ENCODE peak calls at places on chromosomes 6 and 20, in ten cellular contexts. K is fibroblast of mammary gland, Y is brain microvascular endothelial cell, P is upper lobe of right lung, W is cardiac fibroblast, J is HFF-Myc, E is IMR-90, V is neural progenitor cell, F is fibroblast of pulmonary artery, N is AG04449. D is an unnamed sample.

GRCh38 chr20:60055740-60056139 is 97.5 kb downstream of the CDH26 start:
- DNase-seq in K (peak), Y (no peak), P (peak), W (peak), J (no peak), E (no peak), V (no peak), F (no peak), N (no peak), D (peak)

GRCh38 chr20:34883809-34884208 is 7.4 kb downstream of the ACSS2 start:
- DNase-seq in K (no peak), Y (no peak), P (no peak), W (no peak), J (no peak), E (no peak), V (no peak), F (no peak), N (no peak), D (no peak)

GRCh38 chr6:103617642-103618041 is 1242.1 kb downstream of the HACE1 start:
- DNase-seq in K (no peak), Y (no peak), P (no peak), W (no peak), J (no peak), E (no peak), V (no peak), F (no peak), N (no peak), D (no peak)

GRCh38 chr6:92159046-92159445 is 1260.3 kb downstream of the EPHA7 start:
- DNase-seq in K (no peak), Y (no peak), P (no peak), W (no peak), J (no peak), E (no peak), V (no peak), F (no peak), N (no peak), D (no peak)

GRCh38 chr6:25579902-25580495 is 72.0 kb upstream of the SCGN start:
- DNase-seq in K (no peak), Y (no peak), P (no peak), W (no peak), J (no peak), E (no peak), V (no peak), F (no peak), N (no peak), D (no peak)

GRCh38 chr6:135191508-135192255 is 10.6 kb downstream of the MYB start:
- DNase-seq in K (no peak), Y (no peak), P (no peak), W (no peak), J (no peak), E (no peak), V (no peak), F (no peak), N (no peak), D (no peak)

GRCh38 chr20:50298554-50299324 is 108.1 kb downstream of the CEBPB start:
- DNase-seq in K (peak), Y (no peak), P (no peak), W (no peak), J (no peak), E (no peak), V (no peak), F (no peak), N (no peak), D (no peak)

GRCh38 chr6:117448732-117449131 is 23.0 kb upstream of the ROS1 start:
- DNase-seq in K (peak), Y (peak), P (no peak), W (peak), J (peak), E (peak), V (no peak), F (peak), N (peak), D (peak)

GRCh38 chr6:53792016-53792415 is 2.8 kb upstream of the LRRC1 start:
- DNase-seq in K (peak), Y (peak), P (no peak), W (peak), J (no peak), E (no peak), V (no peak), F (no peak), N (no peak), D (no peak)

GRCh38 chr6:35047265-35048011 is 93.7 kb downstream of the TCP11 start:
- DNase-seq in K (peak), Y (peak), P (no peak), W (peak), J (no peak), E (peak), V (no peak), F (peak), N (peak), D (peak)

GRCh38 chr6:105321207-105321606 is 81.7 kb downstream of the PREP start:
- DNase-seq in K (no peak), Y (no peak), P (no peak), W (no peak), J (no peak), E (no peak), V (no peak), F (no peak), N (no peak), D (no peak)

GRCh38 chr20:37864275-37864674 is 38.7 kb upstream of the VSTM2L start:
- DNase-seq in K (peak), Y (no peak), P (no peak), W (no peak), J (no peak), E (no peak), V (no peak), F (no peak), N (no peak), D (peak)

GRCh38 chr6:38959138-38959537 is 89.4 kb upstream of the GLP1R start:
- DNase-seq in K (no peak), Y (no peak), P (no peak), W (no peak), J (no peak), E (no peak), V (no peak), F (no peak), N (no peak), D (no peak)

GRCh38 chr6:4743026-4743425 is 33.2 kb upstream of the CDYL start:
- DNase-seq in K (no peak), Y (no peak), P (no peak), W (no peak), J (no peak), E (no peak), V (no peak), F (no peak), N (no peak), D (no peak)

GRCh38 chr20:63370623-63371176 is 9.6 kb upstream of the CHRNA4 start:
- DNase-seq in K (no peak), Y (no peak), P (no peak), W (no peak), J (no peak), E (no peak), V (no peak), F (no peak), N (no peak), D (no peak)

GRCh38 chr6:51283723-51284122 is 465.1 kb downstream of the TFAP2B start:
- DNase-seq in K (no peak), Y (no peak), P (no peak), W (no peak), J (no peak), E (no peak), V (no peak), F (no peak), N (no peak), D (no peak)

GRCh38 chr6:97440590-97441176 is 157.7 kb upstream of the MMS22L start:
- DNase-seq in K (peak), Y (peak), P (no peak), W (peak), J (no peak), E (peak), V (peak), F (peak), N (no peak), D (peak)

GRCh38 chr6:10431423-10432164 is 16.7 kb upstream of the TFAP2A start:
- DNase-seq in K (no peak), Y (no peak), P (no peak), W (no peak), J (no peak), E (no peak), V (no peak), F (no peak), N (no peak), D (no peak)

GRCh38 chr6:24968711-24969110 is 33.0 kb upstream of the RIPOR2 start:
- DNase-seq in K (no peak), Y (no peak), P (no peak), W (no peak), J (no peak), E (no peak), V (no peak), F (no peak), N (no peak), D (no peak)

GRCh38 chr6:72916298-72916697 is 294.4 kb downstream of the KCNQ5 start:
- DNase-seq in K (no peak), Y (no peak), P (no peak), W (peak), J (no peak), E (no peak), V (no peak), F (peak), N (no peak), D (no peak)

DNA sequence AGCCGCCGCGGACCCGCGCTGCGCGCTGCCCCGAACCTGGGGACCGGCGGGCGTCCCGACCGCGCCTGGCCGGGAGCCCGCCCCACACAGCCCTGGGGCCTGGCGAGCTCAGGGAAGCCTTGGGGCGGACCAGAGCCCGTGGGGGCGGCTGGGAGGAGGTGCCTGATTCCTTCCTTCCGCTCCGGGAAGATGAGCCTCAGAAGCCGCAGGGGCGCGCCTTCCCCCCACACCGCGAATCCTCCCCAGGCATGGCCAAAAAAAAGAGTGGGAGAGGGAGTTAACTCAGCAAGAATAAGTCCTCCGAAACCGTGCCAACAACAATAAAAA is at the start of gene CBLN4:
- DNase-seq in K (no peak), Y (no peak), P (no peak), W (no peak), J (no peak), E (no peak), V (no peak), F (no peak), N (no peak), D (no peak)
- H3K4me3 ChIP-seq in K (no peak), Y (no peak), P (peak), W (no peak), J (no peak), E (no peak), V (peak), F (no peak), N (no peak), D (no peak)

GRCh38 chr6:142548571-142548970 is 246.8 kb downstream of the ADGRG6 start:
- DNase-seq in K (no peak), Y (no peak), P (no peak), W (no peak), J (no peak), E (no peak), V (no peak), F (no peak), N (no peak), D (no peak)

GRCh38 chr6:142550310-142550709 is 248.5 kb downstream of the ADGRG6 start:
- DNase-seq in K (no peak), Y (no peak), P (no peak), W (no peak), J (no peak), E (no peak), V (no peak), F (no peak), N (no peak), D (no peak)

GRCh38 chr6:142551145-142551811 is 249.5 kb downstream of the ADGRG6 start:
- DNase-seq in K (peak), Y (no peak), P (peak), W (peak), J (no peak), E (no peak), V (peak), F (no peak), N (no peak), D (peak)
- TF ChIP-seq CTCF in K (no peak), Y (peak), P (no peak), W (peak), J (no peak), E (no peak), V (no peak), F (no peak), N (no peak), D (no peak)

GRCh38 chr6:158771399-158772158 is 47.6 kb downstream of the EZR start:
- DNase-seq in K (no peak), Y (no peak), P (no peak), W (no peak), J (no peak), E (no peak), V (no peak), F (no peak), N (no peak), D (no peak)

GRCh38 chr6:158770948-158771347 is 48.2 kb downstream of the EZR start:
- DNase-seq in K (no peak), Y (no peak), P (no peak), W (no peak), J (no peak), E (no peak), V (no peak), F (no peak), N (no peak), D (no peak)

GRCh38 chr6:158769696-158770446 is 49.3 kb downstream of the EZR start:
- DNase-seq in K (no peak), Y (no peak), P (no peak), W (no peak), J (no peak), E (no peak), V (no peak), F (no peak), N (no peak), D (no peak)

GRCh38 chr6:158769228-158769627 is 49.9 kb downstream of the EZR start:
- DNase-seq in K (no peak), Y (no peak), P (no peak), W (no peak), J (no peak), E (no peak), V (no peak), F (no peak), N (no peak), D (no peak)

GRCh38 chr6:158770533-158770932 is 48.6 kb downstream of the EZR start:
- DNase-seq in K (no peak), Y (no peak), P (no peak), W (no peak), J (no peak), E (no peak), V (no peak), F (no peak), N (no peak), D (no peak)
- H3K4me3 ChIP-seq in K (no peak), Y (no peak), P (no peak), W (no peak), J (no peak), E (no peak), V (no peak), F (no peak), N (no peak), D (no peak)

GRCh38 chr6:119052292-119052889 is 26.1 kb downstream of the FAM184A start:
- DNase-seq in K (no peak), Y (no peak), P (no peak), W (no peak), J (no peak), E (no peak), V (no peak), F (no peak), N (no peak), D (no peak)
- TF ChIP-seq CTCF in K (no peak), Y (no peak), P (no peak), W (no peak), J (no peak), E (no peak), V (no peak), F (no peak), N (no peak), D (no peak)

DNA sequence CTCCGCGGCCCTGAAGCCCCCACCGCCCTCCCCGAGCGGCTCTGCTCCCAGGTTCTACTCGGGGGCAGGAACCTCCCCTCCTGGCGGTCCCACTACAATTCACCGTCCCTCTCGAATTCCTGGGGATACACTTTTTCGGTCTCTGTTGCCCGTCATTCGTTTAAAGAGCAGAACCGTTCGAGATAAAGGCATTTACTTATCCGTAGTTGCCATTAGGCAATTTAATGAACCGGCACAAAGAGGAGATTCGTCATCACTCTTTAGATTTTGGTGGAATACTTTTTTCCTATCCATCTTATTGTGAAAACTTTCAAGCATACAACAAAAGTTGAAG is 1.1 kb upstream of the CD24 start:
- DNase-seq in K (peak), Y (no peak), P (no peak), W (no peak), J (no peak), E (no peak), V (peak), F (peak), N (no peak), D (no peak)
- H3K4me3 ChIP-seq in K (no peak), Y (peak), P (peak), W (peak), J (peak), E (no peak), V (peak), F (peak), N (peak), D (peak)

GRCh38 chr6:149963462-149964242 is at the start of gene ULBP1:
- DNase-seq in K (peak), Y (peak), P (peak), W (peak), J (peak), E (peak), V (peak), F (peak), N (peak), D (peak)
- TF ChIP-seq CTCF in K (no peak), Y (peak), P (peak), W (no peak), J (no peak), E (no peak), V (no peak), F (peak), N (peak), D (peak)

GRCh38 chr20:3716195-3716834 is 3.9 kb upstream of the SIGLEC1 start:
- DNase-seq in K (peak), Y (peak), P (peak), W (peak), J (no peak), E (peak), V (peak), F (peak), N (no peak), D (peak)
- H3K4me3 ChIP-seq in K (no peak), Y (no peak), P (no peak), W (no peak), J (no peak), E (no peak), V (no peak), F (no peak), N (no peak), D (no peak)

DNA sequence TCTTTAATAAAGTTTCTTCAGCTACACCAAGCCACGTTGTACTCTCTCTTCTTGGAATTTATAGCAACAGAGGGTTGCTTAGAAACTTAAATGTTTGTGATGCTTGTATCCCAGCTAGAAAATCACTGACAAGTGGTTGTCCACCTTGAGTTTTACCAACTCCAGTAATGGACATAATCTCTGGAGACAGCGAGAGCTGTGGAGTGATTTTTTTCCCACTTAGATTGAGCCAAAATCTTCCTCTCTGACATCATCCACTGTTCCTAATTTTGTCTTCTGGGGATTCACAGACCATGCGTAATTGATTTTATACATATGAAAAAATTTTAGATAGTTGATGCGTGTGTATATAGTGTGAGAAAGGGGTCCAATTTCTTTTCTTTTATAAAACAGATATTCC is 8.0 kb downstream of the ECT2L start:
- DNase-seq in K (peak), Y (no peak), P (no peak), W (peak), J (no peak), E (no peak), V (no peak), F (no peak), N (peak), D (no peak)
- TF ChIP-seq CTCF in K (no peak), Y (no peak), P (no peak), W (no peak), J (no peak), E (no peak), V (no peak), F (no peak), N (no peak), D (no peak)

DNA sequence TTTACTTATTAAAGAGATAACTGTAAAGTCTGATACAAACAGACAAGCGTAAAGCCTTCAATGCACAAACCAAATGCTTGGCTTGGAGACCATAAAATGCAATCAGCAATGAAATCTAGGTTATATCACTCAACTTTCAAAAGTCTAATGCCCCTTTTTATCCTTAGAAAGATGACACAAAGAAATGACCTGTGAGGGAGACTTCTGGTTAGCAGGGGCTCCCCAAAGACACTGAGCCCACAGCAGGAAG is 88.4 kb downstream of the HIVEP2 start:
- DNase-seq in K (no peak), Y (no peak), P (no peak), W (no peak), J (no peak), E (no peak), V (no peak), F (no peak), N (no peak), D (no peak)
- H3K4me3 ChIP-seq in K (no peak), Y (no peak), P (no peak), W (no peak), J (no peak), E (no peak), V (no peak), F (no peak), N (no peak), D (no peak)

DNA sequence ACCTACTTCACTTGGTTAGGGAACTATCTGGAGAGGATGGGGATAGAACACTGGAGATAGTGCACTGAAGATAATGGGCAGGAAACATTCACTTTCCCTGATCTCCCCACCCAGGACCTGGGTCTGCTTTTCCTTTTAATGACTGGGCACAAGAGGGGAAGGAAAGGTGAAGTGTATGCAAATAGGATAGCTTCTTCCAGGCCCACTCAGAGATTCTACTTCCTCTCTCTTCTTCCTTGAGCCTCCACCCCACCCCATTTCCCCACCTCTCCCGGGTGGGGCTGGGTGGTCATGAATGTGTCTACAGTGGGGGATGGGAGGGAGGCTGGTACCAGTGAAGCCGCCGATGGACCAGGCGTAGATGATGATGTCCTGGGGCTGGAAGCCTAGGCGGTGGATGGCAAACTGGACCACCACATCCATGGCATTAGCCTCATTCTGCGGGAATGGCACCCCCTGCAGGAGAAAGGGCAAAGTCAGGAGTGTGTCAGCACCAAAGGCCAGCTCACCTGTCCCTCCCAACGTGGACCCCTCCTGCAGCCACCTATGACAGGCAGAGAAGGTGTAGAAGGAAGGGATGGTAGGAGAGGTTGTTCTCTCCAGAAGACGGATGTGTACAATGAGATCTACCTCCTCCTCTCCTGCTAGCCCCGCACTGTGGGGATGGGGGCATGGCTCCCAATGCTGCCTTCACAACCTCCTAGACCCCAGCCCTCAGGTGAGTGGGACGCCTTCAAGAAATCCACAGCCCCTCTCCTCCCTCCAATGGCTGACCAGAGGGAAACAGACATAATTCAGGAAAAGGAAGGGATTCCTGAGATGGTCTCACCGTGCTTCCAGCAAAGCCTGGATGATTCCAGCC is 8.6 kb upstream of the LY6G5C start:
- DNase-seq in K (no peak), Y (no peak), P (no peak), W (no peak), J (no peak), E (no peak), V (no peak), F (no peak), N (no peak), D (no peak)
- TF ChIP-seq CTCF in K (peak), Y (peak), P (peak), W (peak), J (peak), E (peak), V (peak), F (peak), N (peak), D (peak)

D was measured in A673.